ENCODE peak calls at places on chromosomes 3 and 15, in seven cellular contexts. B is upper lobe of right lung, J is IMR-90, H is neural progenitor cell, E is heart left ventricle, U is choroid plexus epithelial cell, Z is fibroblast of mammary gland. P is an unnamed sample.
A peak's percentile ranks its signal among the peaks of the same experiment; 100 is the strongest.

GRCh38 chr3:128480717-128481437 is 12.1 kb downstream of the GATA2 start:
- DNase-seq in B (no peak), J (no peak), H (no peak), E (no peak), U (no peak), Z (no peak), P (no peak)

GRCh38 chr3:11566478-11566877 is 77.2 kb downstream of the VGLL4 start:
- DNase-seq in B (no peak), J (no peak), H (no peak), E (no peak), U (no peak), Z (no peak), P (no peak)

GRCh38 chr15:23564798-23565394 is 578 bp upstream of the MKRN3 start:
- DNase-seq in B (no peak), J (no peak), H (peak; percentile 56), E (no peak), U (no peak), Z (no peak), P (no peak)

GRCh38 chr3:196569003-196569516 is 600 bp downstream of the FBXO45 start:
- DNase-seq in B (peak; percentile 81), J (peak; percentile 26), H (no peak), E (peak; percentile 31), U (peak; percentile 35), Z (peak; percentile 19), P (peak; percentile 59)

GRCh38 chr3:108175352-108175751 is 46.9 kb downstream of the IFT57 start:
- DNase-seq in B (no peak), J (peak; percentile 78), H (no peak), E (no peak), U (peak; percentile 7), Z (peak; percentile 56), P (no peak)

GRCh38 chr3:173398111-173398479 is 551 bp downstream of the NLGN1 start:
- DNase-seq in B (no peak), J (no peak), H (peak; percentile 70), E (no peak), U (peak; percentile 40), Z (peak; percentile 58), P (no peak)

GRCh38 chr3:141076026-141076797 is 25.1 kb downstream of the SPSB4 start:
- DNase-seq in B (no peak), J (no peak), H (peak; percentile 88), E (no peak), U (no peak), Z (no peak), P (no peak)

GRCh38 chr15:68820205-68820588 is 498 bp downstream of the ANP32A start:
- DNase-seq in B (peak; percentile 82), J (no peak), H (peak; percentile 66), E (peak; percentile 54), U (no peak), Z (peak; percentile 14), P (peak; percentile 35)

GRCh38 chr3:43512749-43513404 is 108.9 kb downstream of the ANO10 start:
- DNase-seq in B (no peak), J (peak; percentile 81), H (no peak), E (no peak), U (peak; percentile 59), Z (peak; percentile 75), P (no peak)

GRCh38 chr15:58525926-58526538 is 94.2 kb downstream of the LIPC start:
- DNase-seq in B (no peak), J (no peak), H (no peak), E (no peak), U (no peak), Z (no peak), P (no peak)

GRCh38 chr3:25266677-25267076 is 161.4 kb upstream of the RARB start:
- DNase-seq in B (no peak), J (no peak), H (no peak), E (no peak), U (no peak), Z (no peak), P (no peak)

GRCh38 chr3:196388946-196389345 is 43.3 kb downstream of the UBXN7 start:
- DNase-seq in B (no peak), J (no peak), H (no peak), E (no peak), U (peak; percentile 30), Z (peak; percentile 41), P (no peak)

GRCh38 chr3:88574210-88574609 is 424.5 kb downstream of the C3orf38 start:
- DNase-seq in B (no peak), J (no peak), H (no peak), E (no peak), U (no peak), Z (no peak), P (no peak)

GRCh38 chr3:15845475-15845874 is 47.7 kb upstream of the ANKRD28 start:
- DNase-seq in B (no peak), J (no peak), H (no peak), E (no peak), U (no peak), Z (no peak), P (no peak)

GRCh38 chr15:74131618-74132191 is 1.3 kb downstream of the ISLR2 start:
- DNase-seq in B (no peak), J (no peak), H (no peak), E (no peak), U (no peak), Z (no peak), P (no peak)

GRCh38 chr3:145842302-145842897 is 318.6 kb downstream of the PLOD2 start:
- DNase-seq in B (no peak), J (no peak), H (no peak), E (no peak), U (no peak), Z (no peak), P (no peak)

GRCh38 chr3:63609834-63610233 is 42.6 kb upstream of the SNTN start:
- DNase-seq in B (no peak), J (no peak), H (no peak), E (no peak), U (no peak), Z (no peak), P (no peak)

GRCh38 chr3:194806991-194807685 is 121.5 kb downstream of the FAM43A start:
- DNase-seq in B (no peak), J (peak; percentile 6), H (no peak), E (no peak), U (peak; percentile 76), Z (peak; percentile 88), P (no peak)

GRCh38 chr3:52171577-52172261 is 17.5 kb upstream of the POC1A start:
- DNase-seq in B (no peak), J (peak; percentile 83), H (no peak), E (no peak), U (peak; percentile 51), Z (peak; percentile 58), P (no peak)

GRCh38 chr3:8733332-8734094 is at the start of gene CAV3:
- DNase-seq in B (no peak), J (no peak), H (no peak), E (peak; percentile 58), U (no peak), Z (no peak), P (no peak)

GRCh38 chr3:177201707-177202397 is 4.6 kb upstream of the TBL1XR1 start:
- DNase-seq in B (no peak), J (peak; percentile 62), H (no peak), E (no peak), U (peak; percentile 96), Z (no peak), P (peak; percentile 79)

GRCh38 chr3:147130461-147130860 is 275.9 kb downstream of the ZIC4 start:
- DNase-seq in B (no peak), J (peak; percentile 39), H (no peak), E (no peak), U (peak; percentile 50), Z (peak; percentile 28), P (no peak)

GRCh38 chr3:119733812-119734211 is 31.0 kb downstream of the CFAP91 start:
- DNase-seq in B (no peak), J (no peak), H (no peak), E (no peak), U (no peak), Z (no peak), P (no peak)

GRCh38 chr15:45630958-45631691 is 3.7 kb upstream of the SQOR start:
- DNase-seq in B (no peak), J (peak; percentile 94), H (no peak), E (no peak), U (peak; percentile 74), Z (peak; percentile 98), P (no peak)

GRCh38 chr15:90004671-90005070 is 3.5 kb downstream of the ZNF710 start:
- DNase-seq in B (no peak), J (peak; percentile 99), H (no peak), E (no peak), U (peak; percentile 96), Z (peak; percentile 99), P (no peak)

GRCh38 chr15:87672309-87672897 is 584.1 kb downstream of the NTRK3 start:
- DNase-seq in B (no peak), J (peak; percentile 41), H (peak; percentile 59), E (no peak), U (peak; percentile 55), Z (peak; percentile 6), P (no peak)

GRCh38 chr3:174891524-174892203 is 32.5 kb downstream of the NAALADL2 start:
- DNase-seq in B (no peak), J (peak; percentile 9), H (peak; percentile 29), E (no peak), U (peak; percentile 39), Z (no peak), P (no peak)

GRCh38 chr3:13013151-13013561 is 60.1 kb downstream of the IQSEC1 start:
- DNase-seq in B (no peak), J (no peak), H (no peak), E (no peak), U (no peak), Z (no peak), P (no peak)
- TF ChIP-seq CTCF in B (no peak), J (no peak), H (no peak), E (no peak), U (no peak), Z (no peak), P (no peak)

GRCh38 chr15:100434038-100434437 is 92.3 kb upstream of the ADAMTS17 start:
- DNase-seq in B (no peak), J (no peak), H (no peak), E (no peak), U (no peak), Z (no peak), P (no peak)
- TF ChIP-seq CTCF in B (no peak), J (no peak), H (no peak), E (no peak), U (no peak), Z (no peak), P (no peak)

DNA sequence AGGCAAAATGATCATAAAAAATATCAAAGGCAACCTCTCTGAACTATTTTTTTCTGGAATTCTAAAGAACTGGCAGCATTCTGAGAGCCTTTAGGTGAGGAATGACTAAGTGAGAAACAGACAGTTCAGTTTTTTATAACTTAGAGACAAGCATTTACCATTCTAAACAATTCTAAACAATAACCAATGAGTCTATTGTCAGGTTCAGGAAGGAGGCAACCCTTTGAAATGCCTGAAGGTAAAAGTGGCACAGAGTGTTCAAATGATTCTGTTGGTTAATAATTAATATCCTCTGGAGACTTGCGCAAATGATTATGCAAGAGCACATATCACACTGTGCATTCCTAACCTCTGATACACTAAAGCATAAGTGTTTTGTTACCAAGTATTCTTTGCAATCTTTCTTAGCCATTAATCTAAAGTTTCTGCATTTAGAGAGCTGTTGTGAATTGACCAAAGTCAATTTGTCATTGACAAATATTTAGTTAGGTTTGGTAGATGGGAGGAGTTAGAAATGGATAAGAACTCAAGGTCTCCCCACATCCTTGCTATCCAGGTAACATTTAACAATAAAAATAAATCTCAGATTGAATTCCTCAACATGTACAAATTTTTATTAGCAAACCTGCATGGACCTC is 9.2 kb upstream of the TGFBR2 start:
- DNase-seq in B (no peak), J (peak; percentile 82), H (no peak), E (no peak), U (peak; percentile 89), Z (peak; percentile 90), P (no peak)
- TF ChIP-seq CTCF in B (no peak), J (no peak), H (no peak), E (no peak), U (no peak), Z (no peak), P (no peak)

GRCh38 chr3:168544097-168544957 is 448.6 kb upstream of the GOLIM4 start:
- DNase-seq in B (no peak), J (peak; percentile 6), H (peak; percentile 23), E (no peak), U (peak; percentile 26), Z (peak; percentile 2), P (no peak)
- TF ChIP-seq CTCF in B (no peak), J (peak; percentile 27), H (peak; percentile 10), E (no peak), U (no peak), Z (no peak), P (no peak)

P was measured in GM13976.